ENCODE peak calls at places on chromosome 3, in seven cellular contexts. A is astrocyte of the spinal cord, J is WTC11, D is HCT116, Y is tibial artery, T is cardiac fibroblast, L is OCI-LY7. W is an unnamed sample.

GRCh38 chr3:103421460-103421859 is 986.6 kb downstream of the ZPLD1 start:
- DNase-seq in T (no peak), Y (no peak), L (no peak), A (no peak), J (no peak), D (no peak), W (no peak)

GRCh38 chr3:72722930-72723726 is 125.1 kb downstream of the SHQ1 start:
- DNase-seq in J (no peak), A (peak), L (no peak), Y (no peak), D (no peak), T (peak), W (peak)

GRCh38 chr3:123151251-123151705 is 50.5 kb upstream of the SEC22A start:
- DNase-seq in T (no peak), D (no peak), J (no peak), A (no peak), Y (no peak), L (no peak), W (no peak)

GRCh38 chr3:16468114-16469098 is 45.1 kb downstream of the RFTN1 start:
- DNase-seq in L (no peak), T (no peak), Y (peak), A (no peak), J (no peak), D (no peak), W (no peak)

GRCh38 chr3:125150525-125151436 is 61.8 kb downstream of the SLC12A8 start:
- DNase-seq in L (peak), D (peak), J (peak), A (no peak), Y (no peak), T (no peak), W (peak)

GRCh38 chr3:183253364-183253960 is 409 bp downstream of the B3GNT5 start:
- DNase-seq in L (no peak), A (peak), D (no peak), J (peak), T (peak), Y (peak), W (peak)

GRCh38 chr3:71104090-71104489 is 479.4 kb downstream of the FOXP1 start:
- DNase-seq in D (no peak), Y (no peak), A (peak), T (peak), J (no peak), L (no peak), W (no peak)

GRCh38 chr3:195087321-195087720 is 183.6 kb downstream of the XXYLT1 start:
- DNase-seq in L (no peak), A (no peak), T (no peak), Y (peak), J (no peak), D (no peak), W (no peak)

GRCh38 chr3:49998326-49998725 is 58.4 kb downstream of the RBM6 start:
- DNase-seq in T (peak), A (peak), D (no peak), L (no peak), Y (no peak), J (no peak), W (no peak)

GRCh38 chr3:32897981-32898623 is 53.3 kb upstream of the CCR4 start:
- DNase-seq in A (no peak), D (no peak), L (no peak), J (no peak), Y (no peak), T (no peak), W (no peak)

GRCh38 chr3:7875858-7876442 is 625.7 kb upstream of the LMCD1 start:
- DNase-seq in Y (no peak), L (no peak), D (peak), J (no peak), A (peak), T (peak), W (peak)

GRCh38 chr3:87082806-87083440 is 92.0 kb upstream of the VGLL3 start:
- DNase-seq in A (peak), T (peak), Y (no peak), J (no peak), D (peak), L (peak), W (peak)

GRCh38 chr3:61662861-61663260 is 101.5 kb downstream of the PTPRG start:
- DNase-seq in Y (no peak), L (no peak), T (no peak), A (no peak), D (no peak), J (no peak), W (no peak)

GRCh38 chr3:188756241-188756640 is 415.5 kb upstream of the TPRG1 start:
- DNase-seq in D (no peak), Y (no peak), L (peak), T (no peak), J (no peak), A (no peak), W (no peak)

GRCh38 chr3:19798324-19798723 is 135.7 kb downstream of the EFHB start:
- DNase-seq in A (no peak), T (no peak), J (no peak), L (no peak), D (no peak), Y (no peak), W (no peak)

GRCh38 chr3:193134895-193135294 is 106.1 kb upstream of the PLAAT1 start:
- DNase-seq in L (no peak), Y (no peak), A (peak), T (peak), J (no peak), D (no peak), W (peak)

GRCh38 chr3:174168538-174169254 is 690.4 kb upstream of the NAALADL2 start:
- DNase-seq in T (no peak), J (no peak), L (no peak), D (no peak), A (no peak), Y (no peak), W (no peak)

GRCh38 chr3:427128-427527 is 230.6 kb downstream of the CHL1 start:
- DNase-seq in T (no peak), J (no peak), D (no peak), Y (no peak), L (no peak), A (no peak), W (no peak)

GRCh38 chr3:31533169-31533870 is 595 bp downstream of the STT3B start:
- DNase-seq in A (peak), Y (peak), D (no peak), T (peak), J (peak), L (peak), W (peak)

GRCh38 chr3:60269829-60270266 is 981.4 kb downstream of the FHIT start:
- DNase-seq in A (no peak), T (no peak), Y (no peak), J (no peak), D (no peak), L (no peak), W (no peak)

GRCh38 chr3:33089515-33089914 is 7.4 kb downstream of the GLB1 start:
- DNase-seq in Y (no peak), D (no peak), T (no peak), L (peak), J (no peak), A (no peak), W (no peak)

GRCh38 chr3:64209866-64210609 is 15.2 kb downstream of the PRICKLE2 start:
- DNase-seq in D (no peak), J (no peak), L (no peak), T (peak), Y (peak), A (peak), W (no peak)

GRCh38 chr3:120648290-120648689 is 33.7 kb downstream of the HGD start:
- DNase-seq in T (no peak), D (no peak), L (no peak), Y (no peak), A (no peak), J (no peak), W (no peak)

GRCh38 chr3:156230291-156230900 is 110.0 kb downstream of the KCNAB1 start:
- DNase-seq in A (no peak), L (no peak), D (no peak), Y (no peak), J (no peak), T (no peak), W (no peak)

GRCh38 chr3:21017115-21017852 is 733.7 kb downstream of the ZNF385D start:
- DNase-seq in Y (no peak), J (peak), D (no peak), L (no peak), T (peak), A (no peak), W (no peak)

GRCh38 chr3:130429069-130430023 is 83.9 kb downstream of the COL6A5 start:
- DNase-seq in Y (no peak), D (no peak), J (no peak), T (no peak), A (no peak), L (no peak), W (no peak)

GRCh38 chr3:77296527-77296926 is 256.6 kb downstream of the ROBO2 start:
- DNase-seq in T (no peak), J (no peak), Y (no peak), A (no peak), L (no peak), D (no peak), W (no peak)

GRCh38 chr3:13393427-13394360 is 26.4 kb downstream of the NUP210 start:
- DNase-seq in J (no peak), D (no peak), L (no peak), Y (no peak), A (no peak), T (no peak), W (no peak)

GRCh38 chr3:29186131-29186599 is 94.7 kb upstream of the RBMS3 start:
- DNase-seq in T (peak), D (peak), L (no peak), J (no peak), Y (no peak), A (peak), W (no peak)

GRCh38 chr3:71493372-71493771 is 90.2 kb downstream of the FOXP1 start:
- DNase-seq in T (no peak), D (no peak), J (no peak), L (no peak), A (no peak), Y (no peak), W (no peak)

GRCh38 chr3:189937302-189938255 is 183.1 kb downstream of the P3H2 start:
- DNase-seq in L (no peak), Y (no peak), D (peak), J (no peak), T (peak), A (peak), W (peak)

GRCh38 chr3:114427407-114428172 is 133.8 kb downstream of the TIGIT start:
- DNase-seq in L (no peak), D (no peak), A (no peak), Y (no peak), J (no peak), T (no peak), W (no peak)

GRCh38 chr3:63151893-63152292 is 126.2 kb upstream of the SYNPR start:
- DNase-seq in D (no peak), Y (no peak), T (no peak), J (no peak), A (no peak), L (no peak), W (no peak)
- TF ChIP-seq CTCF in D (no peak), Y (no peak), T (no peak), J (no peak), A (no peak), L (no peak), W (no peak)

GRCh38 chr3:76044601-76045600 is 259.6 kb upstream of the ZNF717 start:
- DNase-seq in J (peak), D (no peak), A (peak), Y (no peak), L (peak), T (peak), W (peak)
- TF ChIP-seq CTCF in J (peak), D (no peak), A (peak), Y (peak), L (peak), T (peak), W (no peak)

GRCh38 chr3:150384517-150385212 is 23.4 kb upstream of the TSC22D2 start:
- DNase-seq in D (no peak), T (peak), A (peak), Y (peak), J (peak), L (peak), W (no peak)
- TF ChIP-seq CTCF in D (no peak), T (peak), A (peak), Y (no peak), J (no peak), L (peak), W (no peak)

DNA sequence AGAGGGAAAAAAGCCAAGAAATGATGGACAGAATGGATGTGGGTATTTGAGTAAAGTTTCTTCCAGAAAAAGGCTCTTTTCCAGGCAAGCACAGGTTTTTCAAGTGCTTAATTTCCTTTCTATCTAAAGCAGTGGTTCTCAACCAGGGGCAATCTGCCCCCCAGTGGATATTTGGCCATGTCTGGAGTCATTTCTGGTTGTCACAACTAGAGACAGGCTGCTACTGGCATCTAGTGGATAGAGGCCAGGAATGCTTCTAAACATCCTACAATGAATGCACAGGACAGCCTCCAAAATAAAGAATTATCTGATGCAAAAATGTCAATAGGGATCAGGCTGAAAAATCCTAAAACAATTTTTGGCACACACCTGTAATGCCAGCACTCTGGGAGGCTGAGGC is 23.9 kb downstream of the SEC22C start:
- DNase-seq in Y (no peak), T (no peak), L (peak), J (no peak), D (no peak), A (no peak), W (no peak)
- TF ChIP-seq CTCF in Y (no peak), T (no peak), L (peak), J (no peak), D (peak), A (no peak), W (no peak)